ENCODE peak calls at places on chromosomes 5 and 9, in nine cellular contexts. S is HCT116, Y is upper lobe of right lung, B is neural progenitor cell, D is hepatocyte, A is psoas muscle, I is GM23338, N is IMR-90, U is fibroblast of lung. G is an unnamed sample. For H3K27me3 and H3K4me1, the result is how much of the 10 kb centered on the place peaks cover.

GRCh38 chr9:136366826-136367225 is 3.3 kb upstream of the DNLZ start:
- DNase-seq in S (no peak), Y (no peak), B (no peak), D (no peak), A (no peak), I (no peak), N (no peak), U (no peak), G (no peak)

GRCh38 chr9:86434039-86434726 is 80.0 kb upstream of the TUT7 start:
- DNase-seq in S (peak), Y (no peak), B (peak), D (peak), A (peak), I (peak), N (peak), U (peak), G (no peak)

GRCh38 chr9:13213337-13213736 is 66.2 kb downstream of the MPDZ start:
- DNase-seq in S (no peak), Y (no peak), B (no peak), D (no peak), A (no peak), I (peak), N (peak), U (peak), G (no peak)

GRCh38 chr5:149358294-149358651 is 427 bp downstream of the PCYOX1L start:
- DNase-seq in S (no peak), Y (peak), B (no peak), D (peak), A (peak), I (peak), N (no peak), U (no peak), G (peak)

GRCh38 chr5:68710514-68710913 is 383.3 kb upstream of the SLC30A5 start:
- DNase-seq in S (no peak), Y (no peak), B (no peak), D (no peak), A (no peak), I (no peak), N (no peak), U (no peak), G (no peak)

GRCh38 chr5:139845846-139846681 is 50.5 kb downstream of the PSD2 start:
- DNase-seq in S (no peak), Y (peak), B (no peak), D (peak), A (no peak), I (no peak), N (no peak), U (no peak), G (no peak)

GRCh38 chr9:3285365-3286161 is 240.2 kb downstream of the RFX3 start:
- DNase-seq in S (no peak), Y (no peak), B (no peak), D (no peak), A (no peak), I (no peak), N (peak), U (peak), G (no peak)

GRCh38 chr5:124704594-124705284 is 41.7 kb downstream of the ZNF608 start:
- DNase-seq in S (no peak), Y (no peak), B (no peak), D (no peak), A (no peak), I (no peak), N (no peak), U (no peak), G (no peak)

GRCh38 chr9:32426278-32426939 is 42.0 kb downstream of the ACO1 start:
- DNase-seq in S (no peak), Y (peak), B (no peak), D (peak), A (no peak), I (no peak), N (peak), U (peak), G (no peak)

GRCh38 chr5:125888358-125888757 is 534.9 kb upstream of the GRAMD2B start:
- DNase-seq in S (no peak), Y (no peak), B (no peak), D (no peak), A (no peak), I (no peak), N (no peak), U (no peak), G (no peak)
- H3K27me3 ChIP-seq in S (under half), Y (under half), B (under half), D (under half), A (under half), I (under half), N (under half), U (under half), G (under half)

DNA sequence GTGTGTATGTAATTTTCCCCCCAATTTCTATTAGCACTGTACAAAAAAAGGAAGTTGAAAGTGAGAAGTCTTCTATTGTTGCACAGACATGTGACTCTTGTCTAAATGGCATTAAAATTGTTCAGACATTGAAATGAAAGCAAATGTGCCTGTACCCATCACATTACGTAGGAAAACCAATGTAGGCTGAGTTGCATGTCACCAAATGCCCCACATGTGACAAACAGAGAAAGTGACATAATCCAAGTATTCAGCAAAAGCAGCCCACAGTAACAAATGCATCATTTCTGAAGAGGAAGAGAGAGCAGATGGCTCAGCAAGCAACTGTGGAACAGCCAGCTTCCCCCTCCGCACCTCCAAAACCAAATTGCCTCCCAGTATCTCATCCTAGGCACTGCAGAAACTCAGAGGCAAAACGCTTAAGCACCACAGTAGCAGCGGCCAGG is 161.5 kb upstream of the NR4A3 start:
- DNase-seq in S (no peak), Y (peak), B (no peak), D (no peak), A (no peak), I (no peak), N (no peak), U (no peak), G (no peak)
- H3K4me1 ChIP-seq in S (under half), Y (under half), B (under half), D (under half), A (under half), I (under half), N (under half), U (under half), G (under half)

GRCh38 chr5:31987985-31988710 is 186.0 kb downstream of the GOLPH3 start:
- DNase-seq in S (peak), Y (no peak), B (no peak), D (peak), A (no peak), I (no peak), N (peak), U (peak), G (no peak)
- TF ChIP-seq CTCF in S (no peak), Y (no peak), B (no peak), D (no peak), A (no peak), I (no peak), N (no peak), U (no peak), G (no peak)

GRCh38 chr9:127755558-127756060 is 20.5 kb upstream of the TOR2A start:
- DNase-seq in S (no peak), Y (no peak), B (no peak), D (no peak), A (no peak), I (no peak), N (no peak), U (no peak), G (no peak)
- H3K27me3 ChIP-seq in S (under half), Y (under half), B (under half), D (under half), A (under half), I (under half), N (half or more), U (under half), G (half or more)

GRCh38 chr5:80191397-80191796 is 64.5 kb downstream of the SERINC5 start:
- DNase-seq in S (no peak), Y (no peak), B (no peak), D (no peak), A (no peak), I (no peak), N (no peak), U (no peak), G (no peak)

GRCh38 chr5:80191991-80192398 is 63.9 kb downstream of the SERINC5 start:
- DNase-seq in S (no peak), Y (no peak), B (peak), D (no peak), A (peak), I (peak), N (no peak), U (peak), G (peak)

GRCh38 chr5:80194470-80194869 is 61.4 kb downstream of the SERINC5 start:
- DNase-seq in S (no peak), Y (no peak), B (no peak), D (no peak), A (no peak), I (no peak), N (peak), U (no peak), G (no peak)

GRCh38 chr5:80192507-80193241 is 63.2 kb downstream of the SERINC5 start:
- DNase-seq in S (no peak), Y (no peak), B (peak), D (no peak), A (peak), I (no peak), N (peak), U (peak), G (no peak)

GRCh38 chr5:80193421-80193820 is 62.4 kb downstream of the SERINC5 start:
- DNase-seq in S (no peak), Y (no peak), B (peak), D (no peak), A (no peak), I (no peak), N (no peak), U (no peak), G (no peak)
- H3K4me1 ChIP-seq in S (under half), Y (under half), B (half or more), D (under half), A (under half), I (half or more), N (under half), U (under half), G (half or more)

DNA sequence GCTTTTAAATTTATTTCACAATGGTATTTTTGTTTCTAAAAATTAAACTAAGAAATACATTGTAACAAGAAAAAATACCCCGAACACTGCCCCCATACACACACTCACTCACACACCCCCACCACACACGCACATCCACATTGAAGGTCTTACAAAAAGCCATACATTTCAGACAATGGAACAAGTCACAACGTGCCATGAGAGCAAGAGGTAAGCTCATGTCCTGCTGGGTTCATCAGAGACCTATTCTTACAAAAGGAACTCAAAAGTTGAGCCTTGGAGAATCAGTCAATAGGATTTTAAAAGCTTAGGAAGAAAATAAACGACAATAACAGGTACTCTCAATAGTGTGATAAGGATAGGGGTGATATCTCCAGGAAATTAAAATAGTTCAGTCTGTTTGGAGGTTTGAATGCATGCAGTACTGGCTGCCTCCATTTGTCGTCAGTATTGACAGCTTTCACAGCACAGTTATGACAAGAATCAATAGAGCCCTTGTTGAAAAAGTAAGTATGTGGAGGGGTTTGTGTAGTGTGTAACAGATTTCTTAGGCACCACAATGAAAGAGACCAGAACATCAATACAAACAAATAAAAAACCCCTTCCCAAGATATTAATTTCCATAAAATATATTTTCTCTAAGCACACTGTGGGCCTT is 1826.2 kb upstream of the CDH6 start:
- DNase-seq in S (no peak), Y (no peak), B (peak), D (peak), A (no peak), I (peak), N (no peak), U (no peak), G (no peak)
- TF ChIP-seq CTCF in S (no peak), Y (no peak), B (peak), D (peak), A (no peak), I (peak), N (no peak), U (no peak), G (no peak)

GRCh38 chr9:132591751-132592314 is 9.4 kb downstream of the BARHL1 start:
- DNase-seq in S (no peak), Y (no peak), B (peak), D (no peak), A (no peak), I (peak), N (no peak), U (no peak), G (no peak)
- H3K27me3 ChIP-seq in S (under half), Y (half or more), B (half or more), D (half or more), A (under half), I (half or more), N (half or more), U (under half), G (half or more)